ENCODE peak calls at places on chromosomes 7 and 10, in six cellular contexts. B is nephron progenitor cell, Z is osteocyte, H is left lung, Y is colonic mucosa, O is IMR-90. J is an unnamed sample.

GRCh38 chr10:110487411-110488123 is 10.1 kb upstream of the DUSP5 start:
- DNase-seq in O (peak; percentile 55), Z (no peak), Y (no peak), B (peak; percentile 21), H (no peak), J (no peak)

GRCh38 chr10:118209215-118209614 is 132.9 kb downstream of the FAM204A start:
- DNase-seq in H (no peak), O (no peak), Y (no peak), B (no peak), Z (no peak), J (no peak)

GRCh38 chr10:95209509-95210127 is 15.6 kb downstream of the ACSM6 start:
- DNase-seq in O (no peak), Y (no peak), Z (no peak), B (no peak), H (no peak), J (no peak)

GRCh38 chr7:23184709-23185354 is 3.0 kb downstream of the NUP42 start:
- DNase-seq in Z (no peak), H (no peak), B (no peak), O (peak; percentile 51), Y (peak; percentile 64), J (no peak)

GRCh38 chr10:74799840-74800239 is 26.6 kb upstream of the KAT6B start:
- DNase-seq in O (peak; percentile 94), Y (no peak), Z (no peak), H (no peak), B (no peak), J (no peak)

GRCh38 chr7:132028144-132028920 is 471.9 kb upstream of the PODXL start:
- DNase-seq in B (no peak), H (no peak), Z (no peak), O (no peak), Y (no peak), J (no peak)

GRCh38 chr10:589961-590680 is 99.3 kb downstream of the DIP2C start:
- DNase-seq in Y (no peak), H (no peak), O (no peak), Z (no peak), B (no peak), J (no peak)

GRCh38 chr7:17523813-17524741 is 225.6 kb downstream of the AHR start:
- DNase-seq in H (no peak), O (peak; percentile 63), Z (no peak), B (no peak), Y (peak; percentile 46), J (no peak)

GRCh38 chr7:20229652-20230500 is 12.7 kb upstream of the MACC1 start:
- DNase-seq in Z (no peak), Y (no peak), B (no peak), H (no peak), O (peak; percentile 93), J (no peak)

GRCh38 chr7:101953248-101953819 is 135.9 kb downstream of the CUX1 start:
- DNase-seq in Y (no peak), Z (no peak), H (no peak), B (no peak), O (peak; percentile 92), J (no peak)

GRCh38 chr7:4209966-4210365 is 472.1 kb upstream of the FOXK1 start:
- DNase-seq in O (no peak), Y (no peak), H (peak; percentile 57), Z (no peak), B (no peak), J (no peak)

GRCh38 chr10:3749597-3750351 is 35.2 kb downstream of the KLF6 start:
- DNase-seq in B (peak; percentile 31), Y (no peak), Z (peak; percentile 75), H (peak; percentile 59), O (peak; percentile 90), J (peak; percentile 66)

GRCh38 chr7:123060446-123060845 is 64.9 kb upstream of the TAS2R16 start:
- DNase-seq in B (no peak), Z (no peak), Y (no peak), O (no peak), H (no peak), J (no peak)

GRCh38 chr10:74929197-74929596 is 102.8 kb downstream of the KAT6B start:
- DNase-seq in Y (no peak), H (no peak), Z (no peak), O (peak; percentile 71), B (no peak), J (no peak)

GRCh38 chr7:24788075-24788474 is 30.8 kb upstream of the GSDME start:
- DNase-seq in H (no peak), B (no peak), O (no peak), Y (no peak), Z (no peak), J (no peak)
- TF ChIP-seq CTCF in H (no peak), B (no peak), O (no peak), Y (no peak), Z (peak; percentile 39), J (peak; percentile 71)

DNA sequence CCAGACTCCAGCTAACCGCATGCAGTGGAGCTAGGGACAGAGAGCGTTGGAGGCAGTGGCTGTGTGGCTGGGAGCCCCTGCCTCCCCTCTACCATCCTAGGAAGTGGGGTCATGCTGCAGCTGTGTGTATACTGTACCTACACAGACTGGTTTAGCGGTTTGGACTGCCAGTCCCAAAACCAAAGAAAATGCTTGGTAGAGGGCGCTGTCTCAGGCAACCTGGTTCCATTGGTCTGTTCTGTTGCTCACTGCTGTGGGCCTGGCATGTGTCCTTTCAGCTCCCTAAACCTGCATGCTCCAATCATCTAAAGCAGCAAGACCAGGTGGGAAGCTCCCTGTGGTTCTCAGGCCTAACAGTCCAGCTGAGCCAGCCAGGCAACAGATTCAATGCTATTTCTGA is 4.5 kb downstream of the RBP4 start:
- DNase-seq in B (no peak), O (no peak), H (no peak), Z (no peak), Y (no peak), J (no peak)
- TF ChIP-seq CTCF in B (no peak), O (no peak), H (no peak), Z (no peak), Y (no peak), J (no peak)

DNA sequence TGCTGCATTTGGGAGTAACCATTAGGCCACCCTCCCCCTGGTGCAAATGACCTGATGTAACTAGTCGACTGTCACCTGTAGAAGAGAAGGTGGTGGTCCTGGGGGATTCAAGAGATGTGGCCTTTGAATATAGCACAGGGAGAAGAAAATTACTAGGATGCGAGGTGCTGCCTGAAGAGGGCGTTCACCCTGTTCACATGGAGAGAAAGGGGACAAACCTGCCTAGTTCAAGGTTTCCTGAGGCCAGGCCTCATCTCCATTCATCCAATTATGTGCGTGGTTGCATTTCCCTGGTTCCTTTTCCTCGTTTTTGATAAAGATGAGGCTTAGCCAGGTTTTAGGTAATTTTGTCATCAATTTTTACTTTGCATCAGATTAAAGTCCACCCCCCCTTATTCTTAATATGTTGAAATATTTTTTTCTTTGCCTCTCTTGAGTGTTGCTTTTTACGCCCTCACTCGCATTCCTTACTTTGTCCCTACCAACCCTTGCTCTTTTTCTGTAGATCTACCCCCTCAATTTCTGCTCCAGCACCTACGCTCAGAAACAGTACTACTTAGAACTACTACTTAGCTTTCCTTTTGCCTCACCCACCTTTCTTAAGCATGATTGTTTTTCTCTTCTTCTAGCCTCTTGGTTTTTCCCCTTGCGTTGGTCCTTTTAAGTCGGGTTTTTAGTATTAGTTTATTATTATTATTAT is 13.7 kb downstream of the CLCN1 start:
- DNase-seq in Z (no peak), O (no peak), Y (no peak), B (no peak), H (no peak), J (no peak)
- TF ChIP-seq CTCF in Z (no peak), O (no peak), Y (no peak), B (no peak), H (no peak), J (no peak)

GRCh38 chr10:85786401-85786899 is 580.1 kb downstream of the GRID1 start:
- DNase-seq in Y (no peak), Z (no peak), H (no peak), O (no peak), B (peak; percentile 42), J (no peak)
- TF ChIP-seq CTCF in Y (no peak), Z (no peak), H (peak; percentile 14), O (no peak), B (no peak), J (no peak)

J was measured in CD14-positive monocyte.